ENCODE peak calls at places on chromosomes 2 and 18, in ten cellular contexts. H is thyroid gland, X is HepG2, T is tibial nerve, C is RWPE2, K is neural progenitor cell, S is ovary, Q is GM23338, F is upper lobe of right lung, W is uterus. O is an unnamed sample.

GRCh38 chr2:98896944-98897343 is 39.1 kb downstream of the CRACDL start:
- DNase-seq in K (no peak), F (no peak), C (no peak), S (no peak), H (no peak), T (no peak), X (no peak), Q (no peak), W (no peak), O (no peak)

GRCh38 chr2:186299610-186300009 is 186.4 kb upstream of the ZC3H15 start:
- DNase-seq in W (no peak), X (no peak), F (no peak), K (no peak), Q (no peak), H (no peak), S (no peak), T (no peak), C (no peak), O (no peak)

GRCh38 chr2:227493524-227493923 is 21.6 kb downstream of the AGFG1 start:
- DNase-seq in C (no peak), S (no peak), X (no peak), F (no peak), Q (no peak), T (no peak), W (no peak), K (no peak), H (no peak), O (no peak)

GRCh38 chr2:1588051-1588993 is 156.0 kb downstream of the PXDN start:
- DNase-seq in K (no peak), H (no peak), X (no peak), F (peak; percentile 57), Q (no peak), T (no peak), C (peak; percentile 51), W (no peak), S (no peak), O (no peak)

GRCh38 chr2:241617431-241618154 is 19.4 kb downstream of the THAP4 start:
- DNase-seq in S (no peak), Q (peak; percentile 91), W (no peak), C (no peak), X (no peak), T (no peak), F (no peak), K (peak; percentile 30), H (no peak), O (peak; percentile 77)

GRCh38 chr2:201796478-201796865 is 9.9 kb upstream of the CDK15 start:
- DNase-seq in Q (no peak), H (no peak), W (no peak), S (no peak), K (no peak), C (no peak), T (no peak), X (no peak), F (no peak), O (no peak)

GRCh38 chr2:185738679-185739472 is at the start of gene FSIP2:
- DNase-seq in F (peak; percentile 72), H (peak; percentile 67), X (peak; percentile 65), C (peak; percentile 47), Q (peak; percentile 94), S (peak; percentile 37), K (peak; percentile 96), W (peak; percentile 22), T (peak; percentile 23), O (peak; percentile 74)

GRCh38 chr2:72744049-72744448 is 81.8 kb downstream of the EXOC6B start:
- DNase-seq in T (no peak), C (no peak), F (no peak), S (no peak), K (no peak), W (no peak), Q (no peak), X (no peak), H (no peak), O (no peak)

GRCh38 chr2:26961603-26962184 is 8.7 kb upstream of the MAPRE3 start:
- DNase-seq in T (peak; percentile 76), S (peak; percentile 88), H (peak; percentile 82), Q (peak; percentile 96), C (no peak), K (peak; percentile 85), F (peak; percentile 85), X (peak; percentile 81), W (peak; percentile 85), O (peak; percentile 79)

GRCh38 chr2:218458598-218458997 is 39.7 kb downstream of the VIL1 start:
- DNase-seq in T (no peak), S (no peak), C (no peak), F (no peak), K (no peak), W (no peak), Q (no peak), X (no peak), H (no peak), O (no peak)

GRCh38 chr2:173048901-173049661 is 26.6 kb upstream of the MAP3K20 start:
- DNase-seq in C (peak; percentile 85), W (peak; percentile 90), H (peak; percentile 55), K (no peak), X (peak; percentile 92), F (no peak), T (peak; percentile 68), Q (no peak), S (peak; percentile 68), O (peak; percentile 44)

DNA sequence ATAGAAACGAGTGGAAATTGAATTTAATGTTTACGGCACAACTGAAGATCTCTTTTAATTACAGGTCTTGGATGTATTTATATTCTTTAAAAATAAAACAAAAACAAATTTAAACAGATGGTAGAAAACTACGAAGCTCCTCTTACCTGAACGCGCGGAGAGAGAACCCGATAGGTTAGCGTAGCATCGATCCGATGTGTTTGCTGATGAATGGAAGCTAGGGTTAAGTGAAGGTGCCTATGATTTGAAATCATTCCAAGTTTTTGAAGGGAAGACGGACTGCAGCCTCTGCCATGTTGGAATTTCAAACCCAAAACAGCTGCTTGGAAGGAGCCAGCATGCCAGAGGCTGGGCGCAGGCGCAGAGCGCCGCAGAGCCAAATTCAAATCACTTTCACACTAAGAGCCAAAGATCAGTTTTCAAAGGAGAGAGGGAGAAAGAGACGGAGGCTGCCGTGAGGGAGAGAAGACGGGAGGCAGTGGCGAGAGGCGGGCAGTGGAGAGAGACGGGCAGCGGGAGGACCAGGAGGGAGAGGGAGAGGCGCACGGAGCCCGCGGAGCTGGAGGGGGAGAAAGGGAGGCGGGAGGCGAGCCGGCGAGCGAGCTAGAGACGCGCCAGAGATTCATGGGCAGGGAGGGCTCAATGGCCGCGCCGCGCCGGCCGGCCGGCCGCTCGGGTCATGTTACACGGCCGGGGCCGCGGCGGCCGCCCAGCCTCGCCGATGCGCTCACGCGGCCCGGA is at the start of gene FIGN:
- DNase-seq in C (peak; percentile 74), H (peak; percentile 79), K (peak; percentile 94), W (peak; percentile 76), Q (peak; percentile 87), F (peak; percentile 86), S (peak; percentile 92), T (peak; percentile 61), X (peak; percentile 75), O (peak; percentile 84)
- H3K4me3 ChIP-seq in C (peak within 1 kb of the TSS; percentile 63), H (peak within 1 kb of the TSS; percentile 10), K (peak within 1 kb of the TSS; percentile 92), W (peak within 1 kb of the TSS; percentile 46), Q (peak within 1 kb of the TSS; percentile 80), F (peak within 1 kb of the TSS; percentile 66), S (peak within 1 kb of the TSS; percentile 62), T (peak within 1 kb of the TSS; percentile 52), X (peak within 1 kb of the TSS; percentile 87), O (peak within 1 kb of the TSS; percentile 80)

GRCh38 chr2:216551669-216552068 is 53.0 kb downstream of the RPL37A start:
- DNase-seq in X (no peak), W (no peak), T (no peak), Q (no peak), F (no peak), S (no peak), C (no peak), H (no peak), K (no peak), O (no peak)
- H3K4me1 ChIP-seq in X (peaks cover 52% of the 10 kb centered on the region), W (peaks cover 6% of the 10 kb centered on the region), T (peaks cover 13% of the 10 kb centered on the region), Q (peaks cover 6% of the 10 kb centered on the region), F (peaks cover 11% of the 10 kb centered on the region), S (peaks cover 8% of the 10 kb centered on the region), C (peaks cover 56% of the 10 kb centered on the region), H (peaks cover 34% of the 10 kb centered on the region), K (peaks cover 15% of the 10 kb centered on the region), O (peaks cover 65% of the 10 kb centered on the region)

GRCh38 chr18:48927286-48928080 is 23.3 kb downstream of the SMAD7 start:
- DNase-seq in X (no peak), F (no peak), C (no peak), Q (no peak), T (no peak), H (no peak), W (no peak), K (no peak), S (no peak), O (no peak)

GRCh38 chr18:48929951-48930713 is 20.6 kb downstream of the SMAD7 start:
- DNase-seq in W (no peak), F (peak; percentile 79), H (no peak), X (peak; percentile 99), S (peak; percentile 84), T (no peak), C (no peak), K (peak; percentile 53), Q (peak; percentile 62), O (no peak)

GRCh38 chr18:48929212-48929612 is 21.6 kb downstream of the SMAD7 start:
- DNase-seq in F (peak; percentile 57), Q (no peak), H (no peak), W (no peak), X (no peak), K (no peak), S (no peak), T (no peak), C (no peak), O (no peak)

GRCh38 chr18:48930926-48931325 is 19.8 kb downstream of the SMAD7 start:
- DNase-seq in C (no peak), X (no peak), T (no peak), K (no peak), Q (no peak), F (no peak), H (no peak), S (no peak), W (no peak), O (no peak)

DNA sequence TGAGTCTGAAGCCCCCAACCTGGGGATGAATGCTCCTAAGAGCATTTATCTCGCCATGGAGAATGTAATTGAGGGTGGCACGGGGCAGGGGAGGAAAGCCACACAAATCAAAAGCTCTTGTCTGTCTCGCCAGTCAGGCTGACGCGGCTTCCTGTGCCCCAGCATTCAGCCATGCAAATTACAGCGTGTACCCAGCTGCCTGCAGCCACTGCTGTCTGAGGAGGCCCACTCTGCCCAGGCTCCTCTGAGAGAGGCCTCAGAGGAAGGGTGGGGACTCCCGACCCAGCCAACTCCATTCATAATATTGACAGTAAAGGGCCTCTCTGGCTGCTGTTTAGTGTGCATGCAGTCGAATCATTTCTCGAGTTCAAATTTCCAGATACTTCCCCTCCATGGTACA is 22.0 kb downstream of the SMAD7 start:
- DNase-seq in C (no peak), Q (no peak), X (peak; percentile 65), T (no peak), F (peak; percentile 87), H (peak; percentile 90), K (peak; percentile 35), S (no peak), W (no peak), O (peak; percentile 61)
- H3K4me3 ChIP-seq in C (no peak overlapping the region), Q (no peak overlapping the region), X (peak overlapping the region; percentile 50), T (no peak overlapping the region), F (peak overlapping the region; percentile 1), H (no peak overlapping the region), K (no peak overlapping the region), S (no peak overlapping the region), W (no peak overlapping the region), O (no peak overlapping the region)

DNA sequence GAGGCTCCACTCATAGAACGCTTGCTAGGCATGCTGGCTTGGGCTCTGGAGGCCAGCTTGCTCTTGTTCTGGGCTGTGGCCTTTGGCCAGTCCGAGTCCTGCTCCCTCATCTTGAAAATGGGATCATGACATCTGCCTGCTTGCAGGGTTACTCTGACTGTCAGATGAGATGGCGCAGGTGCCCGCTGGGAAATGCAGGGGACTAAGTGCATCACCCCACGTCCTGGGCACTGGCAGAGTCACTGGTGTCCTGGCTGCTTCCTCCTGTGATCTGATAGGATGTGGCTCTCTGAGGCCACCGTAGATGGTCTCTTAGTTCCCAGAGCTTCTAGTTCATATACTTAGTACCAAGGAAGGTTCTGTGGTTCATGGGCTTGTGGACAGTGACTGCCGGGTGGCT is 18.5 kb downstream of the LDLRAD4 start:
- DNase-seq in Q (no peak), H (no peak), F (peak; percentile 37), X (no peak), S (no peak), T (no peak), W (no peak), K (no peak), C (no peak), O (no peak)
- H3K4me1 ChIP-seq in Q (no peaks in the 10 kb centered on the region), H (peaks cover 35% of the 10 kb centered on the region), F (no peaks in the 10 kb centered on the region), X (peaks cover 38% of the 10 kb centered on the region), S (no peaks in the 10 kb centered on the region), T (no peaks in the 10 kb centered on the region), W (no peaks in the 10 kb centered on the region), K (peaks cover 30% of the 10 kb centered on the region), C (no peaks in the 10 kb centered on the region), O (peaks cover 31% of the 10 kb centered on the region)